ENCODE peak calls at places on chromosomes 11 and 22, in nine cellular contexts. One of them, this sample, is unnamed.

GRCh38 chr22:44442186-44442465 is 55.9 kb downstream of the RTL6 start:
- DNase-seq in CD8-positive, alpha-beta T cell: no peak
- DNase-seq in cardiac muscle cell: no peak
- DNase-seq in left lung: no peak
- DNase-seq in upper lobe of right lung: peak; percentile 40
- DNase-seq in lung: no peak
- DNase-seq in uterus: no peak
- DNase-seq in pancreas: no peak
- DNase-seq in dorsolateral prefrontal cortex: no peak
- DNase-seq in this sample: no peak

GRCh38 chr11:94544832-94545640 is 1.3 kb downstream of the FUT4 start:
- DNase-seq in CD8-positive, alpha-beta T cell: no peak
- DNase-seq in cardiac muscle cell: peak; percentile 29
- DNase-seq in left lung: no peak
- DNase-seq in upper lobe of right lung: peak; percentile 70
- DNase-seq in lung: no peak
- DNase-seq in uterus: no peak
- DNase-seq in pancreas: peak; percentile 46
- DNase-seq in dorsolateral prefrontal cortex: no peak
- DNase-seq in this sample: no peak

GRCh38 chr11:75339685-75340409 is 11.6 kb downstream of the ARRB1 start:
- DNase-seq in CD8-positive, alpha-beta T cell: no peak
- DNase-seq in cardiac muscle cell: no peak
- DNase-seq in left lung: no peak
- DNase-seq in upper lobe of right lung: no peak
- DNase-seq in lung: no peak
- DNase-seq in uterus: no peak
- DNase-seq in pancreas: no peak
- DNase-seq in dorsolateral prefrontal cortex: no peak
- DNase-seq in this sample: peak; percentile 64

GRCh38 chr11:108508653-108509593 is 10.7 kb upstream of the POGLUT3 start:
- DNase-seq in CD8-positive, alpha-beta T cell: no peak
- DNase-seq in cardiac muscle cell: peak; percentile 11
- DNase-seq in left lung: no peak
- DNase-seq in upper lobe of right lung: no peak
- DNase-seq in lung: no peak
- DNase-seq in uterus: no peak
- DNase-seq in pancreas: no peak
- DNase-seq in dorsolateral prefrontal cortex: no peak
- DNase-seq in this sample: no peak

GRCh38 chr11:30504468-30504867 is 81.7 kb downstream of the MPPED2 start:
- DNase-seq in CD8-positive, alpha-beta T cell: no peak
- DNase-seq in cardiac muscle cell: no peak
- DNase-seq in left lung: no peak
- DNase-seq in upper lobe of right lung: no peak
- DNase-seq in lung: no peak
- DNase-seq in uterus: no peak
- DNase-seq in pancreas: no peak
- DNase-seq in dorsolateral prefrontal cortex: no peak
- DNase-seq in this sample: no peak

GRCh38 chr22:48021946-48022345 is 1259.5 kb downstream of the TBC1D22A start:
- DNase-seq in CD8-positive, alpha-beta T cell: no peak
- DNase-seq in cardiac muscle cell: no peak
- DNase-seq in left lung: no peak
- DNase-seq in upper lobe of right lung: no peak
- DNase-seq in lung: no peak
- DNase-seq in uterus: no peak
- DNase-seq in pancreas: no peak
- DNase-seq in dorsolateral prefrontal cortex: no peak
- DNase-seq in this sample: no peak

GRCh38 chr22:37654556-37655251 is 3.8 kb upstream of the PDXP start:
- DNase-seq in CD8-positive, alpha-beta T cell: no peak
- DNase-seq in cardiac muscle cell: no peak
- DNase-seq in left lung: no peak
- DNase-seq in upper lobe of right lung: no peak
- DNase-seq in lung: no peak
- DNase-seq in uterus: no peak
- DNase-seq in pancreas: no peak
- DNase-seq in dorsolateral prefrontal cortex: no peak
- DNase-seq in this sample: no peak

GRCh38 chr11:3340025-3340424 is 38.9 kb downstream of the ZNF195 start:
- DNase-seq in CD8-positive, alpha-beta T cell: no peak
- DNase-seq in cardiac muscle cell: peak; percentile 71
- DNase-seq in left lung: no peak
- DNase-seq in upper lobe of right lung: no peak
- DNase-seq in lung: no peak
- DNase-seq in uterus: no peak
- DNase-seq in pancreas: no peak
- DNase-seq in dorsolateral prefrontal cortex: no peak
- DNase-seq in this sample: no peak

GRCh38 chr22:26416670-26417270 is 12.3 kb upstream of the ASPHD2 start:
- DNase-seq in CD8-positive, alpha-beta T cell: no peak
- DNase-seq in cardiac muscle cell: peak; percentile 75
- DNase-seq in left lung: no peak
- DNase-seq in upper lobe of right lung: no peak
- DNase-seq in lung: no peak
- DNase-seq in uterus: no peak
- DNase-seq in pancreas: no peak
- DNase-seq in dorsolateral prefrontal cortex: no peak
- DNase-seq in this sample: no peak

GRCh38 chr11:41659990-41660389 is 200.5 kb upstream of the LRRC4C start:
- DNase-seq in CD8-positive, alpha-beta T cell: no peak
- DNase-seq in cardiac muscle cell: no peak
- DNase-seq in left lung: no peak
- DNase-seq in upper lobe of right lung: no peak
- DNase-seq in lung: no peak
- DNase-seq in uterus: no peak
- DNase-seq in pancreas: no peak
- DNase-seq in dorsolateral prefrontal cortex: no peak
- DNase-seq in this sample: no peak

GRCh38 chr11:46504817-46505613 is 88.8 kb downstream of the AMBRA1 start:
- DNase-seq in CD8-positive, alpha-beta T cell: no peak
- DNase-seq in cardiac muscle cell: no peak
- DNase-seq in left lung: no peak
- DNase-seq in upper lobe of right lung: no peak
- DNase-seq in lung: no peak
- DNase-seq in uterus: no peak
- DNase-seq in pancreas: no peak
- DNase-seq in dorsolateral prefrontal cortex: no peak
- DNase-seq in this sample: no peak

GRCh38 chr11:43943931-43944751 is 1.7 kb downstream of the C11orf96 start:
- DNase-seq in CD8-positive, alpha-beta T cell: no peak
- DNase-seq in cardiac muscle cell: peak; percentile 27
- DNase-seq in left lung: no peak
- DNase-seq in upper lobe of right lung: peak; percentile 71
- DNase-seq in lung: no peak
- DNase-seq in uterus: peak; percentile 43
- DNase-seq in pancreas: no peak
- DNase-seq in dorsolateral prefrontal cortex: no peak
- DNase-seq in this sample: no peak

GRCh38 chr11:93248602-93249001 is 50.8 kb upstream of the SLC36A4 start:
- DNase-seq in CD8-positive, alpha-beta T cell: no peak
- DNase-seq in cardiac muscle cell: peak; percentile 12
- DNase-seq in left lung: no peak
- DNase-seq in upper lobe of right lung: no peak
- DNase-seq in lung: no peak
- DNase-seq in uterus: no peak
- DNase-seq in pancreas: no peak
- DNase-seq in dorsolateral prefrontal cortex: no peak
- DNase-seq in this sample: no peak

GRCh38 chr22:48498526-48499331 is 1328.9 kb downstream of the BRD1 start:
- DNase-seq in CD8-positive, alpha-beta T cell: no peak
- DNase-seq in cardiac muscle cell: no peak
- DNase-seq in left lung: no peak
- DNase-seq in upper lobe of right lung: no peak
- DNase-seq in lung: no peak
- DNase-seq in uterus: no peak
- DNase-seq in pancreas: no peak
- DNase-seq in dorsolateral prefrontal cortex: no peak
- DNase-seq in this sample: no peak

GRCh38 chr22:41541484-41541883 is 2.8 kb downstream of the POLR3H start:
- DNase-seq in CD8-positive, alpha-beta T cell: no peak
- DNase-seq in cardiac muscle cell: no peak
- DNase-seq in left lung: no peak
- DNase-seq in upper lobe of right lung: no peak
- DNase-seq in lung: no peak
- DNase-seq in uterus: no peak
- DNase-seq in pancreas: no peak
- DNase-seq in dorsolateral prefrontal cortex: no peak
- DNase-seq in this sample: no peak

GRCh38 chr11:22832315-22833041 is 2.9 kb upstream of the SVIP start:
- DNase-seq in CD8-positive, alpha-beta T cell: no peak
- DNase-seq in cardiac muscle cell: no peak
- DNase-seq in left lung: no peak
- DNase-seq in upper lobe of right lung: no peak
- DNase-seq in lung: no peak
- DNase-seq in uterus: no peak
- DNase-seq in pancreas: no peak
- DNase-seq in dorsolateral prefrontal cortex: no peak
- DNase-seq in this sample: no peak

DNA sequence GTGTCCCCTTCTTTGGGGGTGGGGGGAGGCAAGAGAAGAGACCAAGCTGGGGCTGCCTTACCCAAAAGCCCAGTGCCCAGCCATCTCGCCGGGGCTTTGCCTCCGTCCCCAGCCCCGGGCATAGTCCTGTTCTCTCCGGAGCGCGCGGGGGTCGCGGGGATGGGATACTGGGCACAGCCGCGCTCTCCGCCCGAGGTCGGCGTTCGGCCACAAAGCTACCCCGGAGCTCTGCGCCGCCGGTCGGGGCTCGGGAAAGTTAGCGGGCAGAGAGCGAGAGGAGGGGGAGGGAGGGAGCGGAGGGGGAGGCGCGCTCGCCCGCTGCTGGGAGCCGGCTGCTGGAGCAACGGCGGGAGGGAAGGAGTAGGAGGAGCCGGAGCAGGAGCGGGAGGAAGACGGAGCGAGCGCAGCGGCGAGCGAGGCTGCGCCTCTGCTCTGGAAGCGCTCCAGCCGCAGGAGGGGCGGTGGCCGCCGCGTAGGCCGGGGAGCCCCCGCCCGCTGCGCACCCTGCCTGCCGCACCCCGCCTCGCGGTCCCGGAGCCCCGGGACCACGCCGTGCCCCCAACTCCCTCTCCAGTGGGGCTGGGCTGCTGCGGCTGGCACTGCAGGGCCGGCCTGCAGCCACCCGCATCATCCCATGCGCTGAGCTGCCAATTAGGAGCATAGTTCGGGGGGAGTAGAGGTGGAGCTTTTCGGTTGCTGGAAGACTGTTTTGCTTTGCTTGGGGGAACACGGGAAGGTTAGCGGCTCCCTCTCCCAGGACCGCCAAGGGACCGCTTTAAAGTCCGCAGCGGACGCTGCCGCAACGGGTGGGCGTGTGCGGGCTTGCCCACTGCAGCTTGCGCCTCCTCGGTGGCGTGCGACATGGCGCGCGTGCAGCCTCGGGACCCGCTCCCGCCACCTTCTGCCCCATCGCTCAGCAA is at the start of gene SCN4B:
- DNase-seq in CD8-positive, alpha-beta T cell: no peak
- DNase-seq in cardiac muscle cell: peak; percentile 70
- DNase-seq in left lung: peak; percentile 74
- DNase-seq in upper lobe of right lung: peak; percentile 82
- DNase-seq in lung: peak; percentile 49
- DNase-seq in uterus: peak; percentile 49
- DNase-seq in pancreas: peak; percentile 47
- DNase-seq in dorsolateral prefrontal cortex: no peak
- DNase-seq in this sample: no peak
- H3K4me3 ChIP-seq in CD8-positive, alpha-beta T cell: peak within 1 kb of the TSS; percentile 53
- H3K4me3 ChIP-seq in cardiac muscle cell: peak within 1 kb of the TSS; percentile 54
- H3K4me3 ChIP-seq in left lung: peak within 1 kb of the TSS; percentile 31
- H3K4me3 ChIP-seq in upper lobe of right lung: peak within 1 kb of the TSS; percentile 53
- H3K4me3 ChIP-seq in lung: peak within 1 kb of the TSS; percentile 37
- H3K4me3 ChIP-seq in uterus: peak within 1 kb of the TSS; percentile 38
- H3K4me3 ChIP-seq in pancreas: peak within 1 kb of the TSS; percentile 37
- H3K4me3 ChIP-seq in dorsolateral prefrontal cortex: peak within 1 kb of the TSS; percentile 74
- H3K4me3 ChIP-seq in this sample: peak within 1 kb of the TSS; percentile 81

GRCh38 chr11:102666331-102666957 is 39.1 kb downstream of the MMP27 start:
- DNase-seq in CD8-positive, alpha-beta T cell: no peak
- DNase-seq in cardiac muscle cell: peak; percentile 67
- DNase-seq in left lung: no peak
- DNase-seq in upper lobe of right lung: no peak
- DNase-seq in lung: peak; percentile 39
- DNase-seq in uterus: no peak
- DNase-seq in pancreas: no peak
- DNase-seq in dorsolateral prefrontal cortex: no peak
- DNase-seq in this sample: no peak
- TF ChIP-seq CTCF in CD8-positive, alpha-beta T cell: peak; percentile 65
- TF ChIP-seq CTCF in cardiac muscle cell: peak; percentile 88
- TF ChIP-seq CTCF in left lung: peak; percentile 87
- TF ChIP-seq CTCF in upper lobe of right lung: peak; percentile 81
- TF ChIP-seq CTCF in lung: peak; percentile 59
- TF ChIP-seq CTCF in uterus: peak; percentile 69
- TF ChIP-seq CTCF in pancreas: peak; percentile 58
- TF ChIP-seq CTCF in dorsolateral prefrontal cortex: peak; percentile 78
- TF ChIP-seq CTCF in this sample: peak; percentile 64

GRCh38 chr22:20088263-20088648 is 8.2 kb downstream of the DGCR8 start:
- DNase-seq in CD8-positive, alpha-beta T cell: no peak
- DNase-seq in cardiac muscle cell: no peak
- DNase-seq in left lung: no peak
- DNase-seq in upper lobe of right lung: no peak
- DNase-seq in lung: no peak
- DNase-seq in uterus: no peak
- DNase-seq in pancreas: no peak
- DNase-seq in dorsolateral prefrontal cortex: no peak
- DNase-seq in this sample: no peak
- H3K27ac ChIP-seq in CD8-positive, alpha-beta T cell: no peak overlapping the region
- H3K27ac ChIP-seq in cardiac muscle cell: no peak overlapping the region
- H3K27ac ChIP-seq in left lung: no peak overlapping the region
- H3K27ac ChIP-seq in upper lobe of right lung: no peak overlapping the region
- H3K27ac ChIP-seq in lung: no peak overlapping the region
- H3K27ac ChIP-seq in uterus: no peak overlapping the region
- H3K27ac ChIP-seq in pancreas: no peak overlapping the region
- H3K27ac ChIP-seq in dorsolateral prefrontal cortex: no peak overlapping the region
- H3K27ac ChIP-seq in this sample: no peak overlapping the region

GRCh38 chr22:23217171-23218052 is 37.1 kb downstream of the BCR start:
- DNase-seq in CD8-positive, alpha-beta T cell: no peak
- DNase-seq in cardiac muscle cell: no peak
- DNase-seq in left lung: no peak
- DNase-seq in upper lobe of right lung: no peak
- DNase-seq in lung: no peak
- DNase-seq in uterus: no peak
- DNase-seq in pancreas: no peak
- DNase-seq in dorsolateral prefrontal cortex: no peak
- DNase-seq in this sample: no peak

GRCh38 chr22:23213581-23214341 is 33.5 kb downstream of the BCR start:
- DNase-seq in CD8-positive, alpha-beta T cell: no peak
- DNase-seq in cardiac muscle cell: no peak
- DNase-seq in left lung: no peak
- DNase-seq in upper lobe of right lung: no peak
- DNase-seq in lung: no peak
- DNase-seq in uterus: no peak
- DNase-seq in pancreas: no peak
- DNase-seq in dorsolateral prefrontal cortex: no peak
- DNase-seq in this sample: no peak

GRCh38 chr22:23216331-23217170 is 36.2 kb downstream of the BCR start:
- DNase-seq in CD8-positive, alpha-beta T cell: no peak
- DNase-seq in cardiac muscle cell: no peak
- DNase-seq in left lung: no peak
- DNase-seq in upper lobe of right lung: no peak
- DNase-seq in lung: no peak
- DNase-seq in uterus: no peak
- DNase-seq in pancreas: no peak
- DNase-seq in dorsolateral prefrontal cortex: no peak
- DNase-seq in this sample: no peak

GRCh38 chr22:23214398-23214797 is 34.1 kb downstream of the BCR start:
- DNase-seq in CD8-positive, alpha-beta T cell: no peak
- DNase-seq in cardiac muscle cell: no peak
- DNase-seq in left lung: no peak
- DNase-seq in upper lobe of right lung: no peak
- DNase-seq in lung: no peak
- DNase-seq in uterus: no peak
- DNase-seq in pancreas: no peak
- DNase-seq in dorsolateral prefrontal cortex: no peak
- DNase-seq in this sample: no peak

GRCh38 chr22:23215294-23216204 is 35.2 kb downstream of the BCR start:
- DNase-seq in CD8-positive, alpha-beta T cell: no peak
- DNase-seq in cardiac muscle cell: peak; percentile 25
- DNase-seq in left lung: no peak
- DNase-seq in upper lobe of right lung: no peak
- DNase-seq in lung: peak; percentile 64
- DNase-seq in uterus: peak; percentile 53
- DNase-seq in pancreas: peak; percentile 68
- DNase-seq in dorsolateral prefrontal cortex: no peak
- DNase-seq in this sample: no peak
- H3K4me3 ChIP-seq in CD8-positive, alpha-beta T cell: no peak overlapping the region
- H3K4me3 ChIP-seq in cardiac muscle cell: no peak overlapping the region
- H3K4me3 ChIP-seq in left lung: no peak overlapping the region
- H3K4me3 ChIP-seq in upper lobe of right lung: no peak overlapping the region
- H3K4me3 ChIP-seq in lung: no peak overlapping the region
- H3K4me3 ChIP-seq in uterus: no peak overlapping the region
- H3K4me3 ChIP-seq in pancreas: no peak overlapping the region
- H3K4me3 ChIP-seq in dorsolateral prefrontal cortex: no peak overlapping the region
- H3K4me3 ChIP-seq in this sample: peak overlapping the region; percentile 3